ENCODE peak calls at places on chromosomes 4 and X, in ten cellular contexts. U, S, N, C, D, M, K, I, O and G are unnamed samples.

GRCh38 chr4:8940792-8941491 is 69.3 kb upstream of the HMX1 start:
- DNase-seq in U (no peak), S (no peak), N (no peak), C (no peak), D (peak; percentile 17), M (no peak), K (no peak), I (no peak), O (no peak), G (no peak)

GRCh38 chrX:108072746-108073145 is 18.6 kb downstream of the PSMD10 start:
- DNase-seq in U (no peak), S (peak; percentile 66), N (no peak), C (no peak), D (no peak), M (no peak), K (no peak), I (no peak), O (no peak), G (no peak)

GRCh38 chr4:177410566-177410965 is 31.7 kb downstream of the AGA start:
- DNase-seq in U (no peak), S (no peak), N (no peak), C (no peak), D (no peak), M (no peak), K (no peak), I (no peak), O (no peak), G (no peak)

GRCh38 chr4:23279377-23279988 is 586.7 kb downstream of the GBA3 start:
- DNase-seq in U (no peak), S (no peak), N (no peak), C (no peak), D (no peak), M (no peak), K (no peak), I (no peak), O (no peak), G (no peak)

GRCh38 chrX:40938418-40938817 is 146.8 kb upstream of the USP9X start:
- DNase-seq in U (no peak), S (peak; percentile 48), N (no peak), C (no peak), D (peak; percentile 27), M (no peak), K (no peak), I (no peak), O (no peak), G (no peak)

GRCh38 chr4:122364700-122365404 is 14.0 kb upstream of the ADAD1 start:
- DNase-seq in U (no peak), S (peak; percentile 1), N (no peak), C (no peak), D (peak; percentile 3), M (no peak), K (no peak), I (no peak), O (peak; percentile 35), G (no peak)

GRCh38 chrX:35416783-35417182 is 381.4 kb upstream of the MAGEB16 start:
- DNase-seq in U (no peak), S (no peak), N (no peak), C (no peak), D (no peak), M (no peak), K (no peak), I (no peak), O (no peak), G (no peak)

GRCh38 chr4:17504081-17504480 is 7.8 kb downstream of the QDPR start:
- DNase-seq in U (no peak), S (no peak), N (no peak), C (no peak), D (no peak), M (no peak), K (no peak), I (no peak), O (no peak), G (no peak)

GRCh38 chr4:23023121-23023520 is 330.4 kb downstream of the GBA3 start:
- DNase-seq in U (no peak), S (no peak), N (no peak), C (no peak), D (no peak), M (no peak), K (no peak), I (no peak), O (no peak), G (no peak)

GRCh38 chrX:24264383-24264782 is 49.5 kb downstream of the SUPT20HL2 start:
- DNase-seq in U (no peak), S (no peak), N (no peak), C (no peak), D (peak; percentile 39), M (no peak), K (no peak), I (no peak), O (no peak), G (no peak)

GRCh38 chr4:100984901-100985300 is 362.4 kb downstream of the PPP3CA start:
- DNase-seq in U (no peak), S (peak; percentile 65), N (no peak), C (no peak), D (no peak), M (no peak), K (no peak), I (no peak), O (no peak), G (no peak)